ENCODE peak calls at places on chromosomes 5 and 9, in five cellular contexts. One of them, this sample, is unnamed.

GRCh38 chr5:98458004-98458403 is 315.5 kb upstream of the RGMB start:
- DNase-seq in ureter: no peak
- DNase-seq in COR-L47: no peak
- DNase-seq in GOT3: no peak
- DNase-seq in GDM1: no peak
- DNase-seq in this sample: no peak

GRCh38 chr5:431711-432050 is 11.3 kb upstream of the EXOC3 start:
- DNase-seq in ureter: no peak
- DNase-seq in COR-L47: no peak
- DNase-seq in GOT3: no peak
- DNase-seq in GDM1: no peak
- DNase-seq in this sample: no peak

GRCh38 chr5:57482671-57483106 is at the start of gene ACTBL2:
- DNase-seq in ureter: no peak
- DNase-seq in COR-L47: no peak
- DNase-seq in GOT3: no peak
- DNase-seq in GDM1: no peak
- DNase-seq in this sample: no peak

GRCh38 chr9:37503736-37504135 is 18.0 kb downstream of the POLR1E start:
- DNase-seq in ureter: no peak
- DNase-seq in COR-L47: no peak
- DNase-seq in GOT3: no peak
- DNase-seq in GDM1: no peak
- DNase-seq in this sample: no peak

GRCh38 chr9:136808075-136808780 is 480 bp downstream of the RABL6 start:
- DNase-seq in ureter: no peak
- DNase-seq in COR-L47: peak; percentile 30
- DNase-seq in GOT3: no peak
- DNase-seq in GDM1: no peak
- DNase-seq in this sample: no peak

GRCh38 chr9:135773094-135773493 is 71.1 kb downstream of the KCNT1 start:
- DNase-seq in ureter: no peak
- DNase-seq in COR-L47: no peak
- DNase-seq in GOT3: no peak
- DNase-seq in GDM1: no peak
- DNase-seq in this sample: no peak

GRCh38 chr9:34250721-34251120 is 71.9 kb downstream of the UBAP1 start:
- DNase-seq in ureter: no peak
- DNase-seq in COR-L47: no peak
- DNase-seq in GOT3: no peak
- DNase-seq in GDM1: no peak
- DNase-seq in this sample: no peak

GRCh38 chr5:153901449-153901848 is 137.3 kb downstream of the FAM114A2 start:
- DNase-seq in ureter: no peak
- DNase-seq in COR-L47: no peak
- DNase-seq in GOT3: no peak
- DNase-seq in GDM1: no peak
- DNase-seq in this sample: no peak

GRCh38 chr5:121503111-121503840 is 348.4 kb upstream of the FTMT start:
- DNase-seq in ureter: no peak
- DNase-seq in COR-L47: peak; percentile 20
- DNase-seq in GOT3: no peak
- DNase-seq in GDM1: no peak
- DNase-seq in this sample: no peak

GRCh38 chr9:20994486-20994885 is 37.0 kb downstream of the HACD4 start:
- DNase-seq in ureter: no peak
- DNase-seq in COR-L47: no peak
- DNase-seq in GOT3: no peak
- DNase-seq in GDM1: no peak
- DNase-seq in this sample: no peak

GRCh38 chr5:5667136-5667554 is 244.7 kb downstream of the ICE1 start:
- DNase-seq in ureter: no peak
- DNase-seq in COR-L47: no peak
- DNase-seq in GOT3: no peak
- DNase-seq in GDM1: no peak
- DNase-seq in this sample: no peak

GRCh38 chr9:133372144-133372543 is 3.7 kb downstream of the SURF4 start:
- DNase-seq in ureter: no peak
- DNase-seq in COR-L47: no peak
- DNase-seq in GOT3: no peak
- DNase-seq in GDM1: no peak
- DNase-seq in this sample: no peak

GRCh38 chr5:78433972-78434371 is 73.6 kb downstream of the SCAMP1 start:
- DNase-seq in ureter: no peak
- DNase-seq in COR-L47: no peak
- DNase-seq in GOT3: no peak
- DNase-seq in GDM1: no peak
- DNase-seq in this sample: no peak

GRCh38 chr9:92294297-92294676 is 790 bp upstream of the IARS1 start:
- DNase-seq in ureter: no peak
- DNase-seq in COR-L47: no peak
- DNase-seq in GOT3: no peak
- DNase-seq in GDM1: no peak
- DNase-seq in this sample: peak; percentile 39

GRCh38 chr5:172561151-172561550 is 79.9 kb upstream of the NEURL1B start:
- DNase-seq in ureter: no peak
- DNase-seq in COR-L47: no peak
- DNase-seq in GOT3: no peak
- DNase-seq in GDM1: no peak
- DNase-seq in this sample: no peak

GRCh38 chr9:92983984-92984589 is 36.8 kb downstream of the FGD3 start:
- DNase-seq in ureter: no peak
- DNase-seq in COR-L47: peak; percentile 8
- DNase-seq in GOT3: no peak
- DNase-seq in GDM1: no peak
- DNase-seq in this sample: no peak

GRCh38 chr9:128823362-128823902 is 5.1 kb downstream of the ENDOG start:
- DNase-seq in ureter: no peak
- DNase-seq in COR-L47: no peak
- DNase-seq in GOT3: no peak
- DNase-seq in GDM1: no peak
- DNase-seq in this sample: no peak

GRCh38 chr9:100440071-100440470 is 13.1 kb downstream of the MSANTD3 start:
- DNase-seq in ureter: no peak
- DNase-seq in COR-L47: no peak
- DNase-seq in GOT3: no peak
- DNase-seq in GDM1: no peak
- DNase-seq in this sample: no peak